ENCODE peak calls at places on chromosome 16, in eight cellular contexts. O, U, Z, B, D, K, P and M are unnamed samples.
A peak's percentile ranks its signal among the peaks of the same experiment; 100 is the strongest.

GRCh38 chr16:70454221-70455034 is at the start of gene FCSK:
- DNase-seq in O (peak; percentile 80), U (peak; percentile 78), Z (peak; percentile 56), B (peak; percentile 45), D (peak; percentile 94), K (peak; percentile 39), P (peak; percentile 59), M (peak; percentile 73)

GRCh38 chr16:85574672-85575475 is 38.2 kb upstream of the GSE1 start:
- DNase-seq in O (no peak), U (no peak), Z (no peak), B (no peak), D (no peak), K (no peak), P (no peak), M (no peak)

GRCh38 chr16:52812945-52813556 is 239.6 kb downstream of the CHD9NB start:
- DNase-seq in O (no peak), U (peak; percentile 72), Z (no peak), B (no peak), D (peak; percentile 10), K (peak; percentile 5), P (peak; percentile 46), M (peak; percentile 81)

GRCh38 chr16:58026139-58026704 is 668 bp downstream of the MMP15 start:
- DNase-seq in O (peak; percentile 18), U (peak; percentile 69), Z (no peak), B (no peak), D (peak; percentile 56), K (no peak), P (peak; percentile 81), M (peak; percentile 13)

GRCh38 chr16:84312783-84313382 is 18.2 kb downstream of the WFDC1 start:
- DNase-seq in O (no peak), U (no peak), Z (no peak), B (no peak), D (no peak), K (no peak), P (no peak), M (no peak)

GRCh38 chr16:84082110-84082509 is 34.6 kb downstream of the MBTPS1 start:
- DNase-seq in O (no peak), U (no peak), Z (no peak), B (no peak), D (no peak), K (no peak), P (no peak), M (no peak)

GRCh38 chr16:27983244-27983643 is 80.3 kb downstream of the GSG1L start:
- DNase-seq in O (no peak), U (no peak), Z (no peak), B (no peak), D (no peak), K (no peak), P (no peak), M (no peak)

GRCh38 chr16:66003196-66003595 is 363.3 kb upstream of the CDH5 start:
- DNase-seq in O (no peak), U (no peak), Z (no peak), B (no peak), D (no peak), K (no peak), P (peak; percentile 69), M (no peak)

GRCh38 chr16:61936522-61936921 is 99.7 kb downstream of the CDH8 start:
- DNase-seq in O (peak; percentile 1), U (no peak), Z (no peak), B (no peak), D (no peak), K (no peak), P (no peak), M (no peak)

GRCh38 chr16:14958970-14959369 is 15.9 kb upstream of the PDXDC1 start:
- DNase-seq in O (no peak), U (peak; percentile 46), Z (no peak), B (no peak), D (no peak), K (no peak), P (no peak), M (no peak)

GRCh38 chr16:85846461-85846860 is 47.0 kb downstream of the COX4I1 start:
- DNase-seq in O (no peak), U (no peak), Z (no peak), B (no peak), D (no peak), K (no peak), P (no peak), M (no peak)

GRCh38 chr16:11494433-11494832 is 92.3 kb downstream of the LITAF start:
- DNase-seq in O (no peak), U (no peak), Z (no peak), B (no peak), D (no peak), K (no peak), P (no peak), M (no peak)

GRCh38 chr16:70158261-70158939 is 15.2 kb upstream of the CLEC18C start:
- DNase-seq in O (no peak), U (no peak), Z (no peak), B (no peak), D (peak; percentile 12), K (no peak), P (no peak), M (no peak)